ENCODE peak calls at places on chromosomes 11 and 22, in six cellular contexts. E is activated T-helper 1 cell treated with anti-CD3 and anti-CD28 coated beads, Interleukin-12 subunit alpha, Interleukin-12 subunit beta, Interleukin-2, Interleukin-4 antibody, amounts not matched to agents 30 ng/mL and 10 ng/mL and 1 ng/mL, durations not matched to agents 14 hours and 24 hours and 36 hours; B is kidney; J is NCI-H1092; V is Caco-2; F is GM10248. O is an unnamed sample.

GRCh38 chr11:3225159-3225758 is 6.6 kb upstream of the MRGPRG start:
- DNase-seq in E (no peak), B (peak; percentile 78), J (no peak), V (no peak), F (peak; percentile 15), O (no peak)

GRCh38 chr11:117876341-117877119 is at the start of gene FXYD6:
- DNase-seq in E (no peak), B (peak; percentile 94), J (peak; percentile 76), V (peak; percentile 55), F (no peak), O (no peak)

GRCh38 chr22:17941501-17942406 is 82.6 kb downstream of the MICAL3 start:
- DNase-seq in E (no peak), B (no peak), J (no peak), V (no peak), F (no peak), O (no peak)

GRCh38 chr22:28799125-28799833 is 1.1 kb downstream of the XBP1 start:
- DNase-seq in E (no peak), B (peak; percentile 64), J (no peak), V (peak; percentile 72), F (no peak), O (no peak)

GRCh38 chr22:47748887-47749286 is 986.4 kb downstream of the TBC1D22A start:
- DNase-seq in E (no peak), B (no peak), J (no peak), V (no peak), F (no peak), O (no peak)

GRCh38 chr11:128415539-128415938 is 171.8 kb downstream of the ETS1 start:
- DNase-seq in E (no peak), B (no peak), J (no peak), V (no peak), F (no peak), O (no peak)

GRCh38 chr22:48152154-48152775 is 1389.8 kb downstream of the TBC1D22A start:
- DNase-seq in E (no peak), B (no peak), J (no peak), V (no peak), F (no peak), O (no peak)

GRCh38 chr11:65555693-65556231 is 2.4 kb downstream of the LTBP3 start:
- DNase-seq in E (no peak), B (peak; percentile 91), J (no peak), V (peak; percentile 59), F (no peak), O (no peak)

GRCh38 chr11:22207162-22207561 is 14.3 kb downstream of the ANO5 start:
- DNase-seq in E (no peak), B (no peak), J (no peak), V (no peak), F (no peak), O (no peak)

GRCh38 chr22:44399906-44400762 is 87.4 kb upstream of the SHISAL1 start:
- DNase-seq in E (no peak), B (peak; percentile 42), J (no peak), V (no peak), F (no peak), O (no peak)

GRCh38 chr22:37088750-37089408 is 20.6 kb downstream of the TMPRSS6 start:
- DNase-seq in E (no peak), B (no peak), J (no peak), V (no peak), F (peak; percentile 54), O (no peak)

GRCh38 chr11:1219446-1219835 is 3.4 kb upstream of the MUC5B start:
- DNase-seq in E (no peak), B (peak; percentile 62), J (no peak), V (no peak), F (no peak), O (no peak)

GRCh38 chr22:39284142-39284980 is 35.1 kb downstream of the RPL3 start:
- DNase-seq in E (no peak), B (no peak), J (no peak), V (no peak), F (no peak), O (no peak)

GRCh38 chr11:108662700-108663099 is 2.2 kb upstream of the DDX10 start:
- DNase-seq in E (no peak), B (no peak), J (no peak), V (no peak), F (no peak), O (no peak)

GRCh38 chr22:49209452-49210195 is 618.0 kb downstream of the BRD1 start:
- DNase-seq in E (no peak), B (peak; percentile 75), J (peak; percentile 61), V (no peak), F (no peak), O (no peak)